ENCODE peak calls at places on chromosomes 5 and 9, in ten cellular contexts. S is upper lobe of left lung, M is tibial nerve, L is esophagus squamous epithelium, E is stomach, B is suprapubic skin, U is K562, X is spleen, P is breast epithelium, I is transverse colon. V is an unnamed sample. For H3K27me3, the result is how much of the 10 kb centered on the place peaks cover.

GRCh38 chr9:123473226-123473625 is 117.2 kb downstream of the CRB2 start:
- DNase-seq in S (no peak), M (no peak), L (no peak), E (no peak), B (no peak), U (no peak), X (peak), P (no peak), I (no peak), V (no peak)

GRCh38 chr5:133240425-133241091 is 188.7 kb downstream of the HSPA4 start:
- DNase-seq in S (no peak), M (no peak), L (no peak), E (peak), B (no peak), U (peak), X (peak), P (no peak), I (no peak), V (peak)

GRCh38 chr9:8904971-8905370 is 1105.4 kb upstream of the DMAC1 start:
- DNase-seq in S (no peak), M (no peak), L (no peak), E (no peak), B (no peak), U (no peak), X (no peak), P (no peak), I (no peak), V (no peak)

GRCh38 chr5:160565376-160565775 is 143.7 kb downstream of the PTTG1 start:
- DNase-seq in S (no peak), M (no peak), L (no peak), E (no peak), B (no peak), U (no peak), X (no peak), P (no peak), I (no peak), V (no peak)

GRCh38 chr9:128706671-128707381 is 4.5 kb downstream of the PKN3 start:
- DNase-seq in S (no peak), M (no peak), L (no peak), E (no peak), B (peak), U (no peak), X (peak), P (no peak), I (no peak), V (no peak)

GRCh38 chr9:131954299-131954698 is 125.4 kb downstream of the MED27 start:
- DNase-seq in S (no peak), M (no peak), L (no peak), E (no peak), B (no peak), U (no peak), X (no peak), P (no peak), I (no peak), V (no peak)

GRCh38 chr9:79362100-79363081 is 209.4 kb upstream of the TLE4 start:
- DNase-seq in S (no peak), M (no peak), L (no peak), E (no peak), B (no peak), U (no peak), X (no peak), P (no peak), I (no peak), V (no peak)

GRCh38 chr5:112755703-112756102 is 18.0 kb downstream of the APC start:
- DNase-seq in S (no peak), M (no peak), L (no peak), E (no peak), B (no peak), U (no peak), X (no peak), P (no peak), I (no peak), V (no peak)

GRCh38 chr5:101424530-101425175 is 521.6 kb upstream of the ST8SIA4 start:
- DNase-seq in S (no peak), M (no peak), L (no peak), E (no peak), B (no peak), U (no peak), X (no peak), P (no peak), I (no peak), V (no peak)

GRCh38 chr5:97554992-97555981 is 372.2 kb upstream of the RIOK2 start:
- DNase-seq in S (no peak), M (no peak), L (no peak), E (no peak), B (no peak), U (no peak), X (no peak), P (no peak), I (no peak), V (no peak)

GRCh38 chr5:177366528-177367322 is 9.0 kb downstream of the RGS14 start:
- DNase-seq in S (peak), M (peak), L (no peak), E (peak), B (peak), U (peak), X (peak), P (peak), I (peak), V (peak)

GRCh38 chr9:85040806-85041575 is 371.5 kb downstream of the NTRK2 start:
- DNase-seq in S (peak), M (no peak), L (no peak), E (no peak), B (no peak), U (no peak), X (no peak), P (no peak), I (no peak), V (no peak)

GRCh38 chr9:132201139-132201538 is 39.3 kb downstream of the NTNG2 start:
- DNase-seq in S (peak), M (no peak), L (no peak), E (peak), B (no peak), U (no peak), X (no peak), P (no peak), I (no peak), V (no peak)

GRCh38 chr5:90408571-90409317 is 812 bp downstream of the CETN3 start:
- DNase-seq in S (no peak), M (no peak), L (no peak), E (no peak), B (no peak), U (peak), X (no peak), P (no peak), I (no peak), V (no peak)

GRCh38 chr9:133703571-133704399 is 34.4 kb downstream of the SARDH start:
- DNase-seq in S (peak), M (no peak), L (no peak), E (no peak), B (no peak), U (no peak), X (peak), P (no peak), I (no peak), V (no peak)

GRCh38 chr5:159419567-159419966 is 89.3 kb upstream of the IL12B start:
- DNase-seq in S (no peak), M (no peak), L (no peak), E (no peak), B (no peak), U (peak), X (no peak), P (no peak), I (no peak), V (no peak)

GRCh38 chr9:98639133-98639532 is 69.6 kb downstream of the GABBR2 start:
- DNase-seq in S (no peak), M (no peak), L (no peak), E (no peak), B (no peak), U (no peak), X (no peak), P (no peak), I (no peak), V (no peak)

GRCh38 chr5:160507181-160507811 is 85.6 kb downstream of the PTTG1 start:
- DNase-seq in S (no peak), M (no peak), L (no peak), E (no peak), B (no peak), U (no peak), X (no peak), P (no peak), I (no peak), V (no peak)

GRCh38 chr5:95720094-95720793 is 10.9 kb upstream of the RHOBTB3 start:
- DNase-seq in S (no peak), M (no peak), L (no peak), E (no peak), B (no peak), U (no peak), X (no peak), P (no peak), I (no peak), V (peak)

GRCh38 chr9:106887066-106887465 is 24.1 kb downstream of the ZNF462 start:
- DNase-seq in S (no peak), M (no peak), L (no peak), E (no peak), B (no peak), U (no peak), X (no peak), P (no peak), I (no peak), V (no peak)

GRCh38 chr5:71904852-71905251 is 185.8 kb downstream of the CARTPT start:
- DNase-seq in S (no peak), M (no peak), L (no peak), E (no peak), B (no peak), U (no peak), X (no peak), P (no peak), I (no peak), V (no peak)

GRCh38 chr5:143229896-143230675 is 173.4 kb downstream of the NR3C1 start:
- DNase-seq in S (no peak), M (no peak), L (no peak), E (no peak), B (no peak), U (no peak), X (no peak), P (no peak), I (no peak), V (no peak)

GRCh38 chr9:94697972-94698581 is 28.4 kb upstream of the AOPEP start:
- DNase-seq in S (no peak), M (no peak), L (no peak), E (no peak), B (no peak), U (no peak), X (no peak), P (no peak), I (no peak), V (no peak)

GRCh38 chr5:145062280-145062679 is 772.9 kb downstream of the PRELID2 start:
- DNase-seq in S (no peak), M (no peak), L (no peak), E (no peak), B (no peak), U (no peak), X (no peak), P (no peak), I (no peak), V (no peak)

GRCh38 chr9:106862946-106863740 is at the start of gene ZNF462:
- DNase-seq in S (peak), M (peak), L (no peak), E (no peak), B (no peak), U (no peak), X (no peak), P (no peak), I (peak), V (peak)

GRCh38 chr9:19379697-19380046 is 364 bp downstream of the RPS6 start:
- DNase-seq in S (peak), M (peak), L (no peak), E (no peak), B (peak), U (peak), X (peak), P (no peak), I (peak), V (no peak)

GRCh38 chr5:142597546-142598337 is 88.1 kb downstream of the FGF1 start:
- DNase-seq in S (no peak), M (no peak), L (no peak), E (peak), B (no peak), U (peak), X (no peak), P (no peak), I (no peak), V (no peak)

GRCh38 chr5:150163547-150164059 is 3.0 kb upstream of the CDX1 start:
- DNase-seq in S (peak), M (peak), L (no peak), E (peak), B (no peak), U (peak), X (no peak), P (no peak), I (peak), V (peak)

GRCh38 chr9:22119537-22120167 is 110.5 kb upstream of the CDKN2B start:
- DNase-seq in S (no peak), M (no peak), L (no peak), E (no peak), B (no peak), U (no peak), X (no peak), P (no peak), I (no peak), V (no peak)

GRCh38 chr9:134059188-134059641 is 8.6 kb downstream of the BRD3 start:
- DNase-seq in S (peak), M (no peak), L (no peak), E (peak), B (no peak), U (no peak), X (peak), P (no peak), I (peak), V (no peak)

GRCh38 chr9:135498381-135499126 is 1.9 kb upstream of the MRPS2 start:
- DNase-seq in S (no peak), M (no peak), L (no peak), E (no peak), B (no peak), U (no peak), X (peak), P (no peak), I (no peak), V (no peak)

GRCh38 chr5:112594060-112594850 is 143.4 kb upstream of the APC start:
- DNase-seq in S (no peak), M (no peak), L (no peak), E (no peak), B (no peak), U (no peak), X (no peak), P (no peak), I (no peak), V (no peak)

GRCh38 chr9:32292611-32293010 is 91.8 kb upstream of the ACO1 start:
- DNase-seq in S (no peak), M (no peak), L (no peak), E (no peak), B (no peak), U (no peak), X (no peak), P (no peak), I (no peak), V (no peak)

GRCh38 chr5:158538506-158539074 is 561.1 kb downstream of the EBF1 start:
- DNase-seq in S (no peak), M (no peak), L (no peak), E (no peak), B (no peak), U (no peak), X (no peak), P (no peak), I (no peak), V (no peak)

GRCh38 chr9:112533660-112534059 is 47.0 kb downstream of the KIAA1958 start:
- DNase-seq in S (no peak), M (no peak), L (no peak), E (no peak), B (no peak), U (no peak), X (no peak), P (no peak), I (no peak), V (no peak)

GRCh38 chr9:503881-504852 is 289.5 kb downstream of the DOCK8 start:
- DNase-seq in S (peak), M (peak), L (no peak), E (peak), B (peak), U (peak), X (peak), P (peak), I (peak), V (peak)
- TF ChIP-seq POLR2A in S (peak), M (peak), L (no peak), E (no peak), B (no peak), U (no peak), X (no peak), P (no peak), I (peak), V (peak)

DNA sequence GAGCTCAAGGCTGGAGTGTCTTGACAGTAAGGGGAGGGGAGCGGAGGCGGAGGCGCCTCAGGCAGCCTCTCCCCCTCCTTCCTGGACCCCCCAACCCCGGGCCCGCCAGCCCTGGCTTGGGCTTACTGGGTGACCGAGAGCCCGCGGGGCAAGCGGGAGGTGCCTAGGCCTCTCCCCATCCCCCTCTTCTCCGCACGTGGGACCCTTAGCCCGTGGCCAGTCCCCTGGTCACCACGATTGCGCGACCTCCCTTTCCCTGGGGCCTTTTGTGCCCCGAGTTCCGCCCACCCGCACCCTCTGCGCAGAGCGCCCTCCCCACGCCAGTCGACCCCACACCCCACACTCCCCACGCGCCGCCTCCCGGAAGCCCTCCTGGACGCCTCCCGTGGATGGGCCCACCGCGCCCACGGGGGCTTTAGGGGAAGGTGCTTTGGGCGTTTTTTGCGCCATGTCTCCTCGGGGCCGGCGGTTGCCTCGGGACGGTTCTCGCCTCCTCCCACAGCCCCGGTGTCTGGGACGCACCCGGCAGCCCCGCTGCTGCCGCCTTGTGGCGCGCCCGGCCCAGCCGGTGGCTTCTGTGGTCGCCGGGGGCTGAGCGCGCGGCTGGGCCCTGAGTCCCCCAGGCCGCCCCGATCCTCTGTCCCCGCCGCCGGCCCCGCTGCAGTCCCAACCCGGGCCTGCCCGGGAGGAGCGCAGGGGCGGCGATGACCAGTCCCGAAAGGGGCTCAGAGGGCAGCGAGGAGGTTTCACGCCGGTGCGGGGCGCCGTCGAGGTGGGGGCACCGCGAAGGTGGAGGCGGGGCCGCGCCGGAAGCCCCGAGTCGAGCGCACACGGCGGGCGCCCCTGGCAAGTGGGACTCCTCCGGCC is 3.2 kb downstream of the TOR4A start:
- DNase-seq in S (peak), M (no peak), L (no peak), E (no peak), B (no peak), U (no peak), X (peak), P (no peak), I (no peak), V (no peak)
- H3K27me3 ChIP-seq in S (under half), M (under half), L (under half), E (under half), B (under half), U (under half), X (under half), P (under half), I (under half), V (half or more)

GRCh38 chr5:119742311-119742710 is 113.0 kb downstream of the FAM170A start:
- DNase-seq in S (no peak), M (no peak), L (no peak), E (no peak), B (no peak), U (no peak), X (no peak), P (no peak), I (no peak), V (no peak)

GRCh38 chr5:119745976-119746375 is 116.6 kb downstream of the FAM170A start:
- DNase-seq in S (no peak), M (no peak), L (no peak), E (no peak), B (no peak), U (no peak), X (no peak), P (no peak), I (no peak), V (no peak)

GRCh38 chr5:119746984-119747383 is 117.6 kb downstream of the FAM170A start:
- DNase-seq in S (no peak), M (no peak), L (no peak), E (no peak), B (no peak), U (no peak), X (no peak), P (no peak), I (no peak), V (no peak)

DNA sequence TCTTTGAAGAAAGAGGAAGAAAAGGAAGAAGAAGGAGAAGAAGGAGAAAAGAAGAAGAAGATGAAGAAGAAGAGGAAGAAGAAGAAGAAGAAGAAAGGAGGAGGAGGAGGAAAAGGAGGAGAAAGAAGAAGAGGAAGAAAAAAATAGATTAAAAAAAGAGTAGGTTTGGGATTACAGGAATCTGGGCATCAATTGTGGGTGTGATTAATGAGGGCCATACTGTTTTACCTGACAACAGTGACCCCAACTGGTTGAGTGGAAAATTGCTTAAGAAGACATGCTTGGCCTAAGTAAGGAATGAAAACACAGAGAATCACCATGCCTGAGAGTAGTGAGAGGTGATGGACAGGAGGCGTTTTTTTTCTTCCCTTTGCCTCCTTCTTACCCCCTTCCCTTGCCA is 114.6 kb downstream of the FAM170A start:
- DNase-seq in S (no peak), M (no peak), L (no peak), E (no peak), B (no peak), U (peak), X (no peak), P (no peak), I (no peak), V (no peak)
- TF ChIP-seq CTCF in S (peak), M (no peak), L (peak), E (no peak), B (no peak), U (peak), X (no peak), P (peak), I (peak), V (no peak)

GRCh38 chr5:77850536-77851228 is 74.5 kb upstream of the TBCA start:
- DNase-seq in S (peak), M (no peak), L (no peak), E (no peak), B (no peak), U (no peak), X (no peak), P (no peak), I (no peak), V (no peak)

GRCh38 chr5:77851229-77852067 is 75.3 kb upstream of the TBCA start:
- DNase-seq in S (peak), M (no peak), L (no peak), E (no peak), B (no peak), U (no peak), X (peak), P (no peak), I (no peak), V (no peak)

GRCh38 chr5:77853353-77853907 is 77.3 kb upstream of the TBCA start:
- DNase-seq in S (no peak), M (no peak), L (no peak), E (no peak), B (no peak), U (no peak), X (no peak), P (no peak), I (no peak), V (no peak)

GRCh38 chr5:77852068-77852513 is 76.0 kb upstream of the TBCA start:
- DNase-seq in S (no peak), M (no peak), L (no peak), E (no peak), B (no peak), U (no peak), X (no peak), P (no peak), I (no peak), V (no peak)

GRCh38 chr5:77852514-77853352 is 76.6 kb upstream of the TBCA start:
- DNase-seq in S (peak), M (no peak), L (no peak), E (no peak), B (no peak), U (no peak), X (peak), P (no peak), I (peak), V (no peak)
- TF ChIP-seq POLR2A in S (no peak), M (no peak), L (no peak), E (no peak), B (no peak), U (no peak), X (no peak), P (no peak), I (no peak), V (no peak)

DNA sequence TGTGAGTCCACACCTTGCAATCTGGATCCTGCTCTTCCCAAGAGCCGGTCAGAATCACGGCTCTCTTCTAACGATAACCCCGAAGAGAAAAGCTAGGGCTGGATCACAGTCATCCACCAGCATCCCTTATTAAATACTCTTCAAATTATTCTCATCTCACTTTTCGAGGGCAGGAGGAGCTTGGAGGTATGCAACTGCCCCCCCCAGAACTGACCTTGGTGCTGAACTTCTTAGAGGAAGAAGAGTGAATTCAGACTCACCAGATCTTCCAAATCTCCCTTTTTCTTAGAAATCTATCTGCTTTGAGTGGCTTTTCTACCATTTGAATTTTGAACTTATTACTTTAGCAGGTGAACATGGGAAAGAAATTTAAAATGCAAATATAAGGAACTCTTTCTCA is 75.7 kb downstream of the MED10 start:
- DNase-seq in S (no peak), M (no peak), L (no peak), E (no peak), B (no peak), U (no peak), X (no peak), P (no peak), I (no peak), V (no peak)
- H3K27me3 ChIP-seq in S (under half), M (under half), L (under half), E (under half), B (under half), U (under half), X (under half), P (under half), I (under half), V (under half)

GRCh38 chr9:97109194-97109811 is 70.4 kb upstream of the CTSV start:
- DNase-seq in S (no peak), M (no peak), L (no peak), E (peak), B (no peak), U (peak), X (no peak), P (no peak), I (peak), V (peak)
- TF ChIP-seq CTCF in S (no peak), M (no peak), L (peak), E (peak), B (no peak), U (peak), X (no peak), P (peak), I (peak), V (peak)

V was measured in gastrocnemius medialis.